ENCODE peak calls at places on chromosomes 7 and 10, in six cellular contexts. R is thyroid gland, M is Peyer's patch, J is sigmoid colon, Y is ovary, B is A549. X is an unnamed sample. For H3K4me1, the result is how much of the 10 kb centered on the place peaks cover.

GRCh38 chr10:114754445-114755320 is 66.9 kb upstream of the FHIP2A start:
- DNase-seq in R (no peak), M (no peak), J (no peak), Y (no peak), B (no peak), X (no peak)

GRCh38 chr10:30897547-30897946 is 134.1 kb downstream of the ZNF438 start:
- DNase-seq in R (no peak), M (no peak), J (no peak), Y (no peak), B (no peak), X (no peak)

GRCh38 chr7:102841290-102841689 is 71.5 kb upstream of the LRRC17 start:
- DNase-seq in R (no peak), M (no peak), J (no peak), Y (peak), B (no peak), X (no peak)

GRCh38 chr7:10100572-10100971 is 873.1 kb upstream of the PHF14 start:
- DNase-seq in R (no peak), M (no peak), J (no peak), Y (no peak), B (no peak), X (no peak)

GRCh38 chr10:119333146-119333792 is 125.9 kb downstream of the GRK5 start:
- DNase-seq in R (no peak), M (no peak), J (no peak), Y (no peak), B (no peak), X (no peak)

GRCh38 chr10:131230166-131230565 is 81.4 kb downstream of the TCERG1L start:
- DNase-seq in R (no peak), M (no peak), J (no peak), Y (no peak), B (no peak), X (no peak)

GRCh38 chr7:96447109-96447645 is 125.3 kb upstream of the SLC25A13 start:
- DNase-seq in R (no peak), M (no peak), J (no peak), Y (no peak), B (no peak), X (no peak)

GRCh38 chr10:129893690-129894089 is 70.4 kb downstream of the EBF3 start:
- DNase-seq in R (no peak), M (peak), J (no peak), Y (no peak), B (no peak), X (no peak)

GRCh38 chr7:78587443-78588044 is 789.0 kb downstream of the PHTF2 start:
- DNase-seq in R (no peak), M (no peak), J (no peak), Y (no peak), B (peak), X (no peak)

GRCh38 chr7:26397326-26397725 is 105.7 kb downstream of the SNX10 start:
- DNase-seq in R (no peak), M (no peak), J (no peak), Y (no peak), B (no peak), X (no peak)

GRCh38 chr10:49037187-49037586 is 78.1 kb downstream of the VSTM4 start:
- DNase-seq in R (no peak), M (no peak), J (no peak), Y (no peak), B (no peak), X (no peak)

GRCh38 chr7:82163586-82163985 is 280.0 kb downstream of the CACNA2D1 start:
- DNase-seq in R (no peak), M (no peak), J (no peak), Y (no peak), B (no peak), X (no peak)

GRCh38 chr7:98301693-98302470 is 20.4 kb downstream of the BRI3 start:
- DNase-seq in R (no peak), M (no peak), J (no peak), Y (no peak), B (no peak), X (no peak)

GRCh38 chr10:8927705-8928104 is 873.2 kb downstream of the GATA3 start:
- DNase-seq in R (no peak), M (no peak), J (no peak), Y (no peak), B (no peak), X (no peak)

GRCh38 chr7:134472572-134473242 is 13.8 kb upstream of the AKR1B1 start:
- DNase-seq in R (no peak), M (no peak), J (no peak), Y (no peak), B (no peak), X (no peak)

GRCh38 chr10:116201011-116201410 is 72.0 kb downstream of the GFRA1 start:
- DNase-seq in R (no peak), M (no peak), J (no peak), Y (no peak), B (no peak), X (no peak)

GRCh38 chr10:49187950-49188761 is at the start of gene TMEM273:
- DNase-seq in R (peak), M (peak), J (peak), Y (no peak), B (no peak), X (peak)

GRCh38 chr10:665579-666091 is 23.8 kb downstream of the DIP2C start:
- DNase-seq in R (no peak), M (no peak), J (peak), Y (peak), B (no peak), X (no peak)

GRCh38 chr10:5447071-5447470 is 34.7 kb downstream of the NET1 start:
- DNase-seq in R (no peak), M (no peak), J (no peak), Y (no peak), B (no peak), X (no peak)

GRCh38 chr7:50141854-50142253 is 48.8 kb upstream of the ZPBP start:
- DNase-seq in R (no peak), M (no peak), J (no peak), Y (no peak), B (no peak), X (no peak)

GRCh38 chr7:115851291-115851690 is 179.3 kb downstream of the TFEC start:
- DNase-seq in R (no peak), M (no peak), J (no peak), Y (no peak), B (no peak), X (no peak)

GRCh38 chr7:1193593-1194424 is 33.8 kb upstream of the ZFAND2A start:
- DNase-seq in R (peak), M (no peak), J (no peak), Y (no peak), B (peak), X (peak)

GRCh38 chr10:122279725-122280141 is 8.6 kb downstream of the BTBD16 start:
- DNase-seq in R (peak), M (peak), J (peak), Y (no peak), B (peak), X (peak)

GRCh38 chr7:114820993-114821945 is 100.6 kb upstream of the MDFIC start:
- DNase-seq in R (peak), M (no peak), J (no peak), Y (no peak), B (no peak), X (no peak)

GRCh38 chr7:36639826-36640225 is 84.5 kb downstream of the AOAH start:
- DNase-seq in R (no peak), M (peak), J (no peak), Y (no peak), B (no peak), X (peak)

GRCh38 chr10:128095753-128096469 is 30.3 kb downstream of the MKI67 start:
- DNase-seq in R (no peak), M (peak), J (no peak), Y (no peak), B (no peak), X (no peak)

GRCh38 chr7:157461805-157462771 is 125.3 kb downstream of the DNAJB6 start:
- DNase-seq in R (no peak), M (peak), J (no peak), Y (no peak), B (no peak), X (peak)

DNA sequence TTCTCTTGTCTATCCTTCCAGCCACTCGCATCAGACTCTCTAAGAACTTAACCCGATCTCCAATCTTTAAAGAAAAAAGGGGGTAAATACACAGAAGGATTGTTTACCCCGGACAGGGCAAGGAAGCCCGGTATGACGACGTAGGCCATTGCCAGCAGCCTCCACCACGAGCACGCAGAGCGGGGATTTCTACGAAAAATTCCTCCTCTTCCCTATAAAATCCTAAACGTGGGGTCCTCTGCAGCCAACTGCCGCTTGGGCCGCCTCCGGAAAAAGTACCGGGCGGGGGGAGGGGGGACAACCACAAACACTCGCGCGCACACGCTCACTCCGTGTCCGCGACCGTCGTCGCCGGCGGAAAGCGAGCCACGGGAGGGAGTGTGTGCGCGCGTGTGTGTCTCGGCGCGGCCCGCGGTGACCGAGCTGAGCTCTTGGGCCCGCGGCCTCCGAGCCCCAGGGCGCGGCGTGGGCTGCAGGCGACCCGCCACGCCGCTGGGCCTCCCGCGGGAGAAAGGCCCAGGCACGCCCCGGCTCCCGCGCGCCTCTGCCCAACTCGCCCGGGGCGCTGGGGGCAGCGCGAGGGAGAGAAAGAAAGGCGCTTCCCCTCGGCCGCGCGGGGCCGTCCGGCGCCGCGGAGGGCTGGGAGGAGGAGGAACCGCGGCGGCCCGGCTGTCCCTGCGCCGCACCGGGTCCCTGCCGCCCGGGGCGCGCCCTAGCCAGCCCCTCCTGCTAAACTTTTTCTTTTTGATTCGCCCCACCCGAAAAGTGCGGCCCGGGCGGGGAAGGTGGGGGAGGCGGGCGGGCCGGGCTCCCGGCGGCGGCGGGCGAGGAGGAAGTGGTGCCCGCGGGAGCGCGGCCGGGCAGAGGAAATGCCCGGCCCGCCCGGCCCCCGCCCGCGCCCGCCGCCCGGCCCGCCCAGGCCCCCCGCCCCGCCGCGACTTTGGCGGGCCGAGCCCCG is 1.6 kb downstream of the CTBP2 start:
- DNase-seq in R (peak), M (peak), J (peak), Y (peak), B (peak), X (peak)
- TF ChIP-seq POLR2A in R (peak), M (peak), J (no peak), Y (peak), B (peak), X (no peak)

DNA sequence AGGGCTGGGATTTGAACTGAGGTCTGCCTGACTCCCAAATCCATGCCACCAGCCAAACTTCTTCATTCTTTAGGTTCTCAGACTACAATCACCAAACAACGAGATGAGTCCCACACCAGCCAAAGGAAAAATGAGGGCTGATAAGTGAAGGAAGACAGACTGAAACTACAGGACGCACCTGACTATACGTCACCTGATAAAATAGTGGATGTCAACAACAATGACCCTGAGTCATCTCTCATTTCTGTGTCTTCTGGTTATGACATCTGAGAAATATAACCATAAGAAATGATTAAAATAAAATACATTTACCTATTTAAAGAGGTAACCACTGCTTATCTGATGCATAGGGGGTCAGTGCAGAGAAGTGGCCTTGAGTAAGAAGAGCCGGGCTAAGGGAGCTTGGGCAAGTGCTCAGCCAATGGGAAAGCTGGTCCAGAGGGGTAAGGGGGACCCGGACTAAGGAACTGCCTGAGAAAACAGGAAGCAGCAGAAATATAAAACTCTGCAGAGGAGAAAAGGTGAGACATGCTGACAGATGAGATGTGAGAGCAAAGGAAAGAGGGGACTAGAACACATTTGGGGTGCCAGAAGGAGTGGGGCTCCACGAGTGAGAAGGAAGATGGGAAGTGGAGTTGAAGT is 51.8 kb downstream of the HIPK2 start:
- DNase-seq in R (no peak), M (peak), J (no peak), Y (no peak), B (no peak), X (no peak)
- H3K4me1 ChIP-seq in R (under half), M (under half), J (under half), Y (under half), B (half or more), X (half or more)

GRCh38 chr7:92833766-92834605 is 2.4 kb downstream of the CDK6 start:
- DNase-seq in R (peak), M (peak), J (peak), Y (peak), B (peak), X (peak)

GRCh38 chr7:92834661-92835139 is 1.7 kb downstream of the CDK6 start:
- DNase-seq in R (no peak), M (peak), J (peak), Y (peak), B (peak), X (peak)

GRCh38 chr7:92831716-92832622 is 4.4 kb downstream of the CDK6 start:
- DNase-seq in R (no peak), M (no peak), J (no peak), Y (no peak), B (no peak), X (no peak)

GRCh38 chr7:92832623-92833023 is 3.8 kb downstream of the CDK6 start:
- DNase-seq in R (no peak), M (no peak), J (no peak), Y (no peak), B (no peak), X (no peak)

GRCh38 chr7:92833024-92833765 is 3.2 kb downstream of the CDK6 start:
- DNase-seq in R (peak), M (peak), J (peak), Y (peak), B (peak), X (peak)
- TF ChIP-seq POLR2A in R (peak), M (no peak), J (no peak), Y (no peak), B (no peak), X (no peak)

GRCh38 chr10:124701038-124701365 is 43.2 kb downstream of the FAM53B start:
- DNase-seq in R (no peak), M (no peak), J (no peak), Y (peak), B (no peak), X (no peak)
- H3K4me1 ChIP-seq in R (half or more), M (under half), J (half or more), Y (half or more), B (under half), X (half or more)

GRCh38 chr10:124745257-124745656 is 1.1 kb upstream of the FAM53B start:
- DNase-seq in R (no peak), M (no peak), J (no peak), Y (no peak), B (no peak), X (no peak)

GRCh38 chr10:124743188-124744046 is 761 bp downstream of the FAM53B start:
- DNase-seq in R (peak), M (peak), J (peak), Y (peak), B (peak), X (peak)

GRCh38 chr10:124744047-124744687 is at the start of gene FAM53B:
- DNase-seq in R (peak), M (peak), J (peak), Y (peak), B (peak), X (peak)

GRCh38 chr10:124745678-124746077 is 1.5 kb upstream of the FAM53B start:
- DNase-seq in R (no peak), M (no peak), J (no peak), Y (no peak), B (peak), X (no peak)

DNA sequence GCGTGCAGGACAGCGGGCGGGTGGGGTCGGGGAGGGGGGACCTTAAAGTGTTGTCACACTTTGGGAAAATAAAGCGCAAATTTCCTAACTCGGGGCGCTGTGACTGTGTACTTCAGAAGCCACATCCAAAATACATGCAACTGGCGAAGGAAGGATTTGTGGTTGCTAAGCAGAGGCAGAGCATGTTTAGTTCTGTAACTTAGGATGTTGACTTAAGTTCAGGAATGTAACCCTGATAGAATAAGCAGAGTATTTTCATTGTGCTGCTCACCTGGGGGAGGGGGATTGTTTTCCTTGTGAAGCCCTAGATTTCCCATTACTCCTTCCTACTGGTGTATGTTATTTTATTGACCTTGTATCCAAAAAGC is 494 bp upstream of the FAM53B start:
- DNase-seq in R (peak), M (no peak), J (no peak), Y (no peak), B (peak), X (no peak)
- TF ChIP-seq POLR2A in R (no peak), M (no peak), J (no peak), Y (no peak), B (no peak), X (no peak)

GRCh38 chr7:15916666-15917388 is 230.3 kb upstream of the MEOX2 start:
- DNase-seq in R (no peak), M (no peak), J (no peak), Y (no peak), B (no peak), X (no peak)

GRCh38 chr7:15915694-15916093 is 229.2 kb upstream of the MEOX2 start:
- DNase-seq in R (no peak), M (no peak), J (no peak), Y (no peak), B (no peak), X (no peak)

GRCh38 chr7:15914611-15915010 is 228.1 kb upstream of the MEOX2 start:
- DNase-seq in R (no peak), M (no peak), J (no peak), Y (no peak), B (no peak), X (no peak)
- H3K4me1 ChIP-seq in R (under half), M (under half), J (under half), Y (under half), B (under half), X (under half)

GRCh38 chr10:112250555-112250954 is 32.6 kb upstream of the TECTB start:
- DNase-seq in R (no peak), M (no peak), J (no peak), Y (no peak), B (no peak), X (no peak)
- TF ChIP-seq POLR2A in R (no peak), M (no peak), J (no peak), Y (no peak), B (no peak), X (no peak)

DNA sequence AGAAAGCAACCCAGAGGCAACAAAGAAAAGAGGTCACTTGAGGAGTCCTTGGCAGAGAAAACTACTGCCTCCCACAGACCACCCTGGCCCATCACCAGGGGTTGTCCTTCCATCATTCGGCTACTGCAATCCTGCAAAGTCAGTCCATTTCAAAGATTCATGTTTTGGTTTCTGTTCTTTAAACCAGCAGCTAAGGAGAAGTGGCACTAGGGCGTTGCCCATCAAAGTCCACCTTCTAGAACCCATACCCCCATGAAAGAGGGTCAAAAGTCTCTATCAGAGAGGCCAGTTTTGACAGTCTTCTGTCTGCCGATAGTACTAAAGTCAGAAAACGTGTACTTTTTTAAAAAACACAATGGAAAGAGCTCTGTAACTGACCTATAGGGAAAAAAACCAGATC is 14.4 kb downstream of the CCDC6 start:
- DNase-seq in R (no peak), M (no peak), J (no peak), Y (no peak), B (no peak), X (no peak)
- H3K4me1 ChIP-seq in R (under half), M (under half), J (half or more), Y (under half), B (under half), X (half or more)